ENCODE peak calls at places on chromosomes 13 and 19, in nine cellular contexts. R is retinal pigment epithelial cell; J is skeletal muscle cell; H is neuronal stem cell; T is effector memory CD4-positive, alpha-beta T cell; W is AG04449; N is heart left ventricle; D is GM23248; O is cardiac fibroblast. C is an unnamed sample.

GRCh38 chr13:48533986-48534600 is 1.2 kb upstream of the RCBTB2 start:
- DNase-seq in R (peak; percentile 43), J (no peak), H (no peak), T (no peak), W (no peak), N (no peak), D (no peak), O (no peak), C (no peak)

GRCh38 chr19:40494191-40494838 is 27.5 kb downstream of the SPTBN4 start:
- DNase-seq in R (no peak), J (no peak), H (no peak), T (no peak), W (no peak), N (no peak), D (no peak), O (no peak), C (no peak)

GRCh38 chr13:98541701-98542203 is 35.2 kb downstream of the STK24 start:
- DNase-seq in R (no peak), J (no peak), H (no peak), T (no peak), W (no peak), N (no peak), D (peak; percentile 63), O (no peak), C (no peak)

GRCh38 chr13:44879452-44880058 is 109.7 kb downstream of the NUFIP1 start:
- DNase-seq in R (no peak), J (no peak), H (no peak), T (no peak), W (peak; percentile 23), N (no peak), D (peak; percentile 73), O (peak; percentile 80), C (no peak)

GRCh38 chr19:4098493-4098892 is 25.4 kb downstream of the MAP2K2 start:
- DNase-seq in R (no peak), J (no peak), H (no peak), T (no peak), W (no peak), N (peak; percentile 86), D (no peak), O (no peak), C (no peak)

GRCh38 chr19:51687791-51688664 is 5.1 kb upstream of the SPACA6 start:
- DNase-seq in R (peak; percentile 31), J (no peak), H (no peak), T (no peak), W (no peak), N (peak; percentile 79), D (peak; percentile 86), O (peak; percentile 67), C (peak; percentile 59)

GRCh38 chr13:86082116-86082515 is 282.9 kb upstream of the SLITRK6 start:
- DNase-seq in R (no peak), J (no peak), H (no peak), T (no peak), W (no peak), N (no peak), D (no peak), O (no peak), C (no peak)

GRCh38 chr19:6690160-6690885 is 20.4 kb upstream of the TNFSF14 start:
- DNase-seq in R (no peak), J (no peak), H (no peak), T (no peak), W (no peak), N (no peak), D (no peak), O (no peak), C (no peak)

GRCh38 chr13:25132021-25132420 is 36.1 kb downstream of the PABPC3 start:
- DNase-seq in R (no peak), J (no peak), H (no peak), T (no peak), W (no peak), N (no peak), D (no peak), O (no peak), C (no peak)

GRCh38 chr13:31476266-31476665 is 263.1 kb upstream of the RXFP2 start:
- DNase-seq in R (peak; percentile 2), J (peak; percentile 71), H (no peak), T (no peak), W (peak; percentile 86), N (no peak), D (peak; percentile 84), O (peak; percentile 72), C (peak; percentile 25)

GRCh38 chr13:74464656-74465055 is 330.5 kb upstream of the KLF12 start:
- DNase-seq in R (no peak), J (no peak), H (no peak), T (no peak), W (no peak), N (no peak), D (no peak), O (no peak), C (peak; percentile 23)

GRCh38 chr13:78827471-78827870 is 168.5 kb upstream of the OBI1 start:
- DNase-seq in R (no peak), J (no peak), H (no peak), T (no peak), W (no peak), N (no peak), D (no peak), O (no peak), C (peak; percentile 60)

GRCh38 chr19:45768644-45769053 is 403 bp downstream of the SIX5 start:
- DNase-seq in R (no peak), J (no peak), H (no peak), T (peak; percentile 29), W (no peak), N (peak; percentile 76), D (peak; percentile 81), O (peak; percentile 65), C (peak; percentile 26)

GRCh38 chr13:110684388-110685056 is 21.4 kb downstream of the CARS2 start:
- DNase-seq in R (no peak), J (no peak), H (no peak), T (no peak), W (no peak), N (no peak), D (no peak), O (no peak), C (no peak)

GRCh38 chr13:110683921-110684320 is 22.0 kb downstream of the CARS2 start:
- DNase-seq in R (no peak), J (no peak), H (no peak), T (no peak), W (no peak), N (no peak), D (no peak), O (no peak), C (no peak)

GRCh38 chr13:110682746-110683145 is 23.2 kb downstream of the CARS2 start:
- DNase-seq in R (no peak), J (no peak), H (no peak), T (no peak), W (no peak), N (no peak), D (no peak), O (no peak), C (no peak)

GRCh38 chr13:110681868-110682550 is 23.9 kb downstream of the CARS2 start:
- DNase-seq in R (no peak), J (no peak), H (no peak), T (no peak), W (no peak), N (no peak), D (no peak), O (no peak), C (no peak)

GRCh38 chr13:110683203-110683883 is 22.6 kb downstream of the CARS2 start:
- DNase-seq in R (no peak), J (no peak), H (no peak), T (no peak), W (no peak), N (no peak), D (peak; percentile 55), O (peak; percentile 55), C (peak; percentile 38)
- H3K4me3 ChIP-seq in R (no peak overlapping the region), J (no peak overlapping the region), H (no peak overlapping the region), T (no peak overlapping the region), W (no peak overlapping the region), N (no peak overlapping the region), D (no peak overlapping the region), O (no peak overlapping the region), C (no peak overlapping the region)

DNA sequence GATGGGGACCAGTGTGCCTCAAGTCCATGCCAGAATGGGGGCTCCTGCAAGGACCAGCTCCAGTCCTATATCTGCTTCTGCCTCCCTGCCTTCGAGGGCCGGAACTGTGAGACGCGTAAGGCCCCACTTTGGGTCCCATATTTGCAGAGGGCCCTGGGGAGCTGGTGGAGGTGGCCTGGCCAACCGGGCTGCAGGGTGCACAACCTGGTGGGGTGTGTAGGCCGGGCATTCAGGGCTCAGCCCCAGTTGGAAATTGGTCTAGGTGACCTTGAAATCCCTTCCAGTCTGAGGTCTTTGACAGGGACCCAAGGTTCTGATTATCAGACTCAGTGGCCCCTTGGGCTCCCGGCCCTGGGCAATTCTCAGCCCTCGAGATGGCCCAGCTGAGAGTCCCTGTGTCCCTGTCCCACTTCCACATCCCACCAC is 8.3 kb downstream of the F7 start:
- DNase-seq in R (no peak), J (no peak), H (no peak), T (no peak), W (no peak), N (no peak), D (no peak), O (no peak), C (no peak)
- H3K4me3 ChIP-seq in R (no peak overlapping the region), J (no peak overlapping the region), H (no peak overlapping the region), T (no peak overlapping the region), W (no peak overlapping the region), N (no peak overlapping the region), D (no peak overlapping the region), O (no peak overlapping the region), C (no peak overlapping the region)

GRCh38 chr19:1286451-1286858 is 782 bp downstream of the EFNA2 start:
- DNase-seq in R (no peak), J (no peak), H (no peak), T (no peak), W (no peak), N (no peak), D (no peak), O (no peak), C (no peak)
- H3K4me3 ChIP-seq in R (peak overlapping the region; percentile 23), J (peak overlapping the region; percentile 26), H (peak overlapping the region; percentile 87), T (no peak overlapping the region), W (no peak overlapping the region), N (no peak overlapping the region), D (no peak overlapping the region), O (no peak overlapping the region), C (no peak overlapping the region)

DNA sequence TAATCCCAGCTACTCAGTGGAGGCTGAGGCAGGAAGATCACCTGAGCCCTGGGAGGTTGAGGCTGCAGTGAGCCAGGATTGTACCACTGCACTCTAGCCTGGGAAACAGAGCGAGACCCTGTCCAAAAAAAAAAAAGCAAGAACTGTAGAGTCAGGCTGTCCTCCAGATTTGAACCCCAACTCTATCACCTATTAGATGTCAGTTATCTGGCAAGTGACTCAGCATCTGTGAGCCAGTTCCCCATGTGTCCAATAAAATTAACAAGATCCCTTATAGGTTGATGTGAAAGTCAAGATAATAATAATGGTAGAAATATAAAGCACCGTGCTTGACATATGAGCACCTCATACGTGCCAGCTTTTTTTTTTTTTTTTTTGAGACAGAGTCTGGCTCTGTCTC is 22.0 kb downstream of the GP6 start:
- DNase-seq in R (no peak), J (no peak), H (no peak), T (no peak), W (no peak), N (no peak), D (no peak), O (no peak), C (no peak)
- H3K4me3 ChIP-seq in R (no peak overlapping the region), J (no peak overlapping the region), H (no peak overlapping the region), T (no peak overlapping the region), W (no peak overlapping the region), N (no peak overlapping the region), D (no peak overlapping the region), O (no peak overlapping the region), C (no peak overlapping the region)

GRCh38 chr13:36418022-36418805 is 14.1 kb upstream of the CCNA1 start:
- DNase-seq in R (peak; percentile 64), J (peak; percentile 64), H (no peak), T (no peak), W (no peak), N (no peak), D (peak; percentile 44), O (peak; percentile 75), C (no peak)
- H3K4me3 ChIP-seq in R (peak overlapping the region; percentile 32), J (peak overlapping the region; percentile 22), H (no peak overlapping the region), T (no peak overlapping the region), W (no peak overlapping the region), N (no peak overlapping the region), D (peak overlapping the region; percentile 43), O (peak overlapping the region; percentile 4), C (no peak overlapping the region)

C was measured in testis.